ENCODE peak calls at places on chromosomes 2 and 18, in four cellular contexts. N is GM04503, E is T47D, P is WTC11. C is an unnamed sample.

GRCh38 chr18:79574938-79575525 is 104.6 kb upstream of the CTDP1 start:
- DNase-seq in N (no peak), E (no peak), P (no peak), C (no peak)

GRCh38 chr2:44740678-44741077 is 200.8 kb upstream of the SIX3 start:
- DNase-seq in N (no peak), E (no peak), P (no peak), C (no peak)

GRCh38 chr2:174327559-174327897 is 7.2 kb upstream of the SP9 start:
- DNase-seq in N (no peak), E (no peak), P (no peak), C (no peak)

GRCh38 chr2:102099536-102100293 is 42.8 kb upstream of the IL1R1 start:
- DNase-seq in N (no peak), E (no peak), P (no peak), C (peak; percentile 44)

GRCh38 chr2:191593622-191594416 is 84.1 kb upstream of the NABP1 start:
- DNase-seq in N (peak; percentile 51), E (no peak), P (no peak), C (peak; percentile 95)

GRCh38 chr2:73107211-73107926 is 5.4 kb downstream of the RAB11FIP5 start:
- DNase-seq in N (no peak), E (no peak), P (no peak), C (no peak)

GRCh38 chr2:25620711-25621110 is 52.7 kb downstream of the DTNB start:
- DNase-seq in N (no peak), E (no peak), P (no peak), C (no peak)

GRCh38 chr2:10408649-10409579 is 39.2 kb downstream of the ODC1 start:
- DNase-seq in N (no peak), E (peak; percentile 90), P (peak; percentile 90), C (peak; percentile 73)

GRCh38 chr18:60554961-60555360 is 182.4 kb upstream of the MC4R start:
- DNase-seq in N (no peak), E (no peak), P (no peak), C (no peak)

GRCh38 chr18:9101730-9102390 is 639 bp upstream of the NDUFV2 start:
- DNase-seq in N (peak; percentile 32), E (peak; percentile 64), P (no peak), C (peak; percentile 35)

GRCh38 chr2:13884271-13884976 is 748.1 kb upstream of the LRATD1 start:
- DNase-seq in N (no peak), E (no peak), P (no peak), C (peak; percentile 6)

GRCh38 chr18:35661483-35662146 is 80.1 kb downstream of the GALNT1 start:
- DNase-seq in N (no peak), E (no peak), P (no peak), C (no peak)

GRCh38 chr18:56983275-56983992 is 163.5 kb upstream of the BOD1L2 start:
- DNase-seq in N (no peak), E (no peak), P (no peak), C (no peak)

GRCh38 chr18:2139676-2140075 is 431.6 kb downstream of the METTL4 start:
- DNase-seq in N (no peak), E (peak; percentile 42), P (no peak), C (peak; percentile 68)

GRCh38 chr18:36809590-36810381 is 19.0 kb downstream of the TPGS2 start:
- DNase-seq in N (peak; percentile 26), E (peak; percentile 73), P (peak; percentile 17), C (peak; percentile 54)

GRCh38 chr2:196510246-196510645 is 129.3 kb upstream of the CCDC150 start:
- DNase-seq in N (no peak), E (peak; percentile 40), P (no peak), C (no peak)

GRCh38 chr2:98188351-98189046 is 101.5 kb downstream of the VWA3B start:
- DNase-seq in N (no peak), E (peak; percentile 50), P (no peak), C (peak; percentile 91)

GRCh38 chr18:58520964-58521363 is 107.9 kb downstream of the ALPK2 start:
- DNase-seq in N (no peak), E (no peak), P (no peak), C (peak; percentile 63)

GRCh38 chr2:153873062-153874048 is 1.6 kb downstream of the GALNT13 start:
- DNase-seq in N (no peak), E (no peak), P (peak; percentile 53), C (no peak)

GRCh38 chr2:26463252-26464207 is 14.4 kb downstream of the OTOF start:
- DNase-seq in N (no peak), E (peak; percentile 26), P (peak; percentile 16), C (no peak)

GRCh38 chr2:216059233-216059834 is 22.3 kb downstream of the PECR start:
- DNase-seq in N (no peak), E (no peak), P (no peak), C (no peak)

GRCh38 chr2:236971919-236972381 is 113.7 kb upstream of the COPS8 start:
- DNase-seq in N (no peak), E (no peak), P (no peak), C (no peak)

GRCh38 chr2:32947076-32947483 is 327 bp downstream of the LTBP1 start:
- DNase-seq in N (no peak), E (no peak), P (no peak), C (no peak)

GRCh38 chr2:120227111-120227991 is 4.2 kb upstream of the TMEM185B start:
- DNase-seq in N (no peak), E (peak; percentile 47), P (no peak), C (peak; percentile 46)

GRCh38 chr2:163717474-163717873 is 18.3 kb downstream of the FIGN start:
- DNase-seq in N (no peak), E (no peak), P (no peak), C (no peak)

GRCh38 chr2:241965931-241966412 is 96.4 kb downstream of the RTP5 start:
- DNase-seq in N (peak; percentile 83), E (no peak), P (no peak), C (no peak)